ENCODE peak calls at places on chromosomes 16 and 17, in nine cellular contexts. H is tibial nerve, V is endothelial cell of umbilical vein, R is fibroblast of villous mesenchyme, L is GM12865, E is esophagus squamous epithelium, P is MM.1S, Y is coronary artery, S is A549. N is an unnamed sample.
A peak's percentile ranks its signal among the peaks of the same experiment; 100 is the strongest.

GRCh38 chr16:77723108-77723514 is 797 bp downstream of the NUDT7 start:
- DNase-seq in H (peak; percentile 9), V (peak; percentile 43), R (peak; percentile 90), L (no peak), E (no peak), P (peak; percentile 73), Y (no peak), S (no peak), N (peak; percentile 75)

GRCh38 chr17:49926886-49927285 is 42.1 kb upstream of the DLX4 start:
- DNase-seq in H (no peak), V (no peak), R (peak; percentile 9), L (no peak), E (no peak), P (no peak), Y (peak; percentile 82), S (peak; percentile 30), N (peak; percentile 83)

GRCh38 chr17:6303664-6304063 is 131.3 kb downstream of the AIPL1 start:
- DNase-seq in H (no peak), V (peak; percentile 53), R (peak; percentile 11), L (peak; percentile 14), E (no peak), P (peak; percentile 49), Y (no peak), S (peak; percentile 21), N (peak; percentile 8)

GRCh38 chr17:77530591-77530990 is 389.8 kb downstream of the SEC14L1 start:
- DNase-seq in H (no peak), V (no peak), R (no peak), L (no peak), E (no peak), P (no peak), Y (peak; percentile 40), S (no peak), N (no peak)

GRCh38 chr16:6643083-6643686 is 689.5 kb upstream of the RBFOX1 start:
- DNase-seq in H (peak; percentile 85), V (peak; percentile 58), R (peak; percentile 50), L (peak; percentile 50), E (no peak), P (peak; percentile 68), Y (no peak), S (peak; percentile 45), N (peak; percentile 62)

GRCh38 chr16:4361033-4361943 is 10.2 kb upstream of the PAM16 start:
- DNase-seq in H (no peak), V (no peak), R (no peak), L (no peak), E (no peak), P (no peak), Y (no peak), S (no peak), N (no peak)

GRCh38 chr17:46010597-46011186 is 11.6 kb downstream of the STH start:
- DNase-seq in H (no peak), V (no peak), R (no peak), L (no peak), E (no peak), P (no peak), Y (no peak), S (peak; percentile 78), N (no peak)

GRCh38 chr17:29155966-29156338 is 24.2 kb downstream of the MYO18A start:
- DNase-seq in H (no peak), V (peak; percentile 69), R (peak; percentile 63), L (no peak), E (no peak), P (no peak), Y (no peak), S (no peak), N (no peak)

GRCh38 chr17:37729905-37730304 is 15.0 kb downstream of the HNF1B start:
- DNase-seq in H (no peak), V (no peak), R (no peak), L (no peak), E (no peak), P (no peak), Y (no peak), S (no peak), N (no peak)

GRCh38 chr17:42436401-42436800 is 13.3 kb upstream of the CAVIN1 start:
- DNase-seq in H (peak; percentile 71), V (peak; percentile 98), R (peak; percentile 98), L (no peak), E (no peak), P (no peak), Y (no peak), S (no peak), N (peak; percentile 99)

GRCh38 chr17:14396542-14396941 is 95.7 kb downstream of the HS3ST3B1 start:
- DNase-seq in H (no peak), V (no peak), R (peak; percentile 74), L (no peak), E (no peak), P (no peak), Y (no peak), S (peak; percentile 14), N (peak; percentile 7)

GRCh38 chr17:2025622-2026309 is 632 bp upstream of the RTN4RL1 start:
- DNase-seq in H (peak; percentile 77), V (peak; percentile 56), R (peak; percentile 68), L (no peak), E (no peak), P (no peak), Y (no peak), S (peak; percentile 84), N (peak; percentile 59)
- TF ChIP-seq CTCF in H (peak; percentile 74), V (peak; percentile 72), R (peak; percentile 81), L (peak; percentile 7), E (peak; percentile 78), P (peak; percentile 27), Y (peak; percentile 48), S (peak; percentile 90), N (peak; percentile 78)

GRCh38 chr16:85463672-85464071 is 149.4 kb upstream of the GSE1 start:
- DNase-seq in H (no peak), V (no peak), R (no peak), L (no peak), E (no peak), P (no peak), Y (no peak), S (no peak), N (no peak)

GRCh38 chr16:85461814-85462404 is 151.2 kb upstream of the GSE1 start:
- DNase-seq in H (no peak), V (no peak), R (peak; percentile 49), L (no peak), E (no peak), P (no peak), Y (no peak), S (no peak), N (peak; percentile 47)

GRCh38 chr16:85462405-85463227 is 150.5 kb upstream of the GSE1 start:
- DNase-seq in H (no peak), V (no peak), R (peak; percentile 24), L (no peak), E (no peak), P (no peak), Y (no peak), S (no peak), N (no peak)

GRCh38 chr16:85464342-85465305 is 148.5 kb upstream of the GSE1 start:
- DNase-seq in H (no peak), V (no peak), R (no peak), L (no peak), E (no peak), P (no peak), Y (no peak), S (no peak), N (no peak)

DNA sequence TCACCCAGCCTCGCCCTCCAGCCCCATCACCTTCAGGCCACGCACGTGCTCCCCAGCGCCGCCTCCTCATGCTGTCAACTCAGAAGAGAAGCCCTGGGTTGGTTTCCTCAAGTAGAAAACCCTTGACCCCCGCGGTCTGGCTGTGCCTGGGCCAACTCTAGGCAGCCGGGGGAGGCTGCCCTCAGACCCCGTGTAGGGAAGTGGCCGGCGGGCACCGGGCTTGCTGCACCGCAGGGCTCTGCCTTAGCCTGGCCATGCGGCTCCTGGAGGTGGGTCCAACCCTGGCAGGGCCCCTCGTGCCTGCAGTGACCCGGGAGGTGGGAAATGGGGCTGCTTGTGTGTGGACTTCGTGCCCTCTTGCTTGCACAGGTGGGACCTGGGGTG is 149.9 kb upstream of the GSE1 start:
- DNase-seq in H (no peak), V (no peak), R (no peak), L (no peak), E (no peak), P (no peak), Y (no peak), S (no peak), N (no peak)
- H3K4me3 ChIP-seq in H (peak overlapping the region; percentile 48), V (no peak overlapping the region), R (peak overlapping the region; percentile 30), L (no peak overlapping the region), E (peak overlapping the region; percentile 40), P (no peak overlapping the region), Y (peak overlapping the region; percentile 70), S (peak overlapping the region; percentile 37), N (no peak overlapping the region)

GRCh38 chr16:57720142-57720575 is 15.4 kb upstream of the KATNB1 start:
- DNase-seq in H (no peak), V (peak; percentile 53), R (peak; percentile 55), L (peak; percentile 70), E (no peak), P (peak; percentile 56), Y (no peak), S (peak; percentile 75), N (peak; percentile 56)
- TF ChIP-seq CTCF in H (no peak), V (peak; percentile 83), R (peak; percentile 70), L (peak; percentile 56), E (peak; percentile 54), P (peak; percentile 74), Y (no peak), S (peak; percentile 82), N (peak; percentile 67)

GRCh38 chr16:89583197-89583894 is 7.8 kb downstream of the CPNE7 start:
- DNase-seq in H (no peak), V (no peak), R (no peak), L (no peak), E (no peak), P (no peak), Y (no peak), S (no peak), N (no peak)

GRCh38 chr16:89581045-89581695 is 5.6 kb downstream of the CPNE7 start:
- DNase-seq in H (no peak), V (peak; percentile 74), R (peak; percentile 99), L (no peak), E (no peak), P (no peak), Y (no peak), S (peak; percentile 74), N (peak; percentile 96)

GRCh38 chr16:89583895-89584644 is 8.5 kb downstream of the CPNE7 start:
- DNase-seq in H (no peak), V (no peak), R (no peak), L (no peak), E (no peak), P (no peak), Y (no peak), S (no peak), N (no peak)

GRCh38 chr16:89582614-89583196 is 7.1 kb downstream of the CPNE7 start:
- DNase-seq in H (no peak), V (no peak), R (no peak), L (no peak), E (no peak), P (no peak), Y (no peak), S (no peak), N (no peak)

DNA sequence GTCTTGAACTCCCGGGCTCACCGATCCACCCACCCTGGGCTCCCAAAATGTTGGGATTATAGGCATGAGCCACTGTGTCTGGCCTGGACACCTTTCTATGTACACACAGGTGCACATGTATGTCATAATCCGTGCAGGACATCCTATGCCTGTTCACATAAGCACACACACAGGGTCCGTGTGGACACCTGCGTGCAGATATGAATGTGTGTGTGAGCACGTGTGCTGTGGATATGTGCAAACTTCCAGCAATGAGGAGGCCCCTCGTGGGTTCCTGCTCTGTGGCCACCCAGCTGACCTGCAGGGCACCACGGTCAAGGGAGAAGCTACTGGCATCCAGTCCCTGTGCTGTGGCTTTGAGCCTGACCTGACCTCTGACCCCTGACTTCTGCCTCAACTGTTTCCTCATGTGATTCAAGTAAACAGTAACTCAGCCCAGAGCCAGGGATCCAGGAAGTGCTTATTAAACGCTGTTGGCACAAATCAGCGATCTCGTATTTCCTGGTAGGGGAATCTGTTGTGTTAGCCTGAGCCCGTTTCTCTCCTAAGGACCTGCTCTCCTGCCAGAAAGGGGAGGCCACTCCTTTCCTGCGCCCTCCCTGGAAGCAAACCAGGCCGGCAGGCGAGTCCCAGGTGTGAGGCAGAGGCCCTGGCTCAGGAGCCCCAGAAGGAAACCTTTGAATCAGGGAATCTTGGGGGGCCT is 6.5 kb downstream of the CPNE7 start:
- DNase-seq in H (no peak), V (peak; percentile 78), R (peak; percentile 88), L (no peak), E (no peak), P (no peak), Y (no peak), S (peak; percentile 43), N (peak; percentile 75)
- H3K4me3 ChIP-seq in H (no peak overlapping the region), V (no peak overlapping the region), R (no peak overlapping the region), L (no peak overlapping the region), E (no peak overlapping the region), P (no peak overlapping the region), Y (no peak overlapping the region), S (no peak overlapping the region), N (no peak overlapping the region)